ENCODE peak calls at places on chromosomes 13 and 19, in four cellular contexts. A, I, Y and D are unnamed samples.

GRCh38 chr13:30063892-30064291 is 213.5 kb upstream of the UBL3 start:
- DNase-seq in A (no peak), I (no peak), Y (no peak), D (no peak)

GRCh38 chr13:111171629-111172028 is 56.5 kb downstream of the ARHGEF7 start:
- DNase-seq in A (no peak), I (no peak), Y (no peak), D (no peak)

GRCh38 chr19:47428177-47428894 is 9.0 kb upstream of the MEIS3 start:
- DNase-seq in A (peak; percentile 78), I (peak; percentile 84), Y (peak; percentile 48), D (peak; percentile 85)

GRCh38 chr13:50613356-50613831 is 230.1 kb downstream of the DLEU7 start:
- DNase-seq in A (no peak), I (no peak), Y (no peak), D (no peak)

GRCh38 chr19:8194528-8195275 is 14.5 kb upstream of the CERS4 start:
- DNase-seq in A (peak; percentile 47), I (no peak), Y (no peak), D (no peak)

GRCh38 chr13:62643007-62643483 is 1227.4 kb upstream of the PCDH20 start:
- DNase-seq in A (no peak), I (no peak), Y (no peak), D (no peak)

GRCh38 chr13:39765801-39766463 is 110.5 kb downstream of the COG6 start:
- DNase-seq in A (no peak), I (peak; percentile 55), Y (no peak), D (peak; percentile 35)

GRCh38 chr19:9189538-9189937 is 10.8 kb downstream of the OR7D2 start:
- DNase-seq in A (no peak), I (no peak), Y (no peak), D (no peak)

GRCh38 chr13:27024062-27024461 is 147.5 kb downstream of the USP12 start:
- DNase-seq in A (no peak), I (no peak), Y (no peak), D (no peak)

GRCh38 chr13:109251958-109252357 is 534.4 kb downstream of the IRS2 start:
- DNase-seq in A (no peak), I (no peak), Y (no peak), D (no peak)

GRCh38 chr19:7815325-7815724 is 14.7 kb upstream of the EVI5L start:
- DNase-seq in A (no peak), I (no peak), Y (no peak), D (no peak)

GRCh38 chr13:29936051-29936813 is 85.8 kb upstream of the UBL3 start:
- DNase-seq in A (no peak), I (no peak), Y (no peak), D (no peak)

GRCh38 chr19:17931532-17932191 is 1.2 kb upstream of the CCDC124 start:
- DNase-seq in A (no peak), I (no peak), Y (no peak), D (no peak)

GRCh38 chr19:52007436-52007804 is 591 bp downstream of the ZNF615 start:
- DNase-seq in A (no peak), I (no peak), Y (no peak), D (no peak)

GRCh38 chr19:44278181-44278690 is 18.6 kb downstream of the ZNF233 start:
- DNase-seq in A (no peak), I (no peak), Y (no peak), D (no peak)

GRCh38 chr13:35787937-35788336 is 311.4 kb upstream of the MAB21L1 start:
- DNase-seq in A (no peak), I (no peak), Y (no peak), D (no peak)

GRCh38 chr13:42211704-42212103 is 60.2 kb upstream of the AKAP11 start:
- DNase-seq in A (no peak), I (no peak), Y (no peak), D (no peak)

GRCh38 chr19:56933014-56933705 is 92.6 kb upstream of the PEG3 start:
- DNase-seq in A (no peak), I (no peak), Y (no peak), D (no peak)

GRCh38 chr19:4115050-4115817 is 8.7 kb downstream of the MAP2K2 start:
- DNase-seq in A (peak; percentile 44), I (peak; percentile 69), Y (no peak), D (peak; percentile 46)

GRCh38 chr19:27974082-27974513 is 1238.9 kb downstream of the UQCRFS1 start:
- DNase-seq in A (no peak), I (no peak), Y (no peak), D (no peak)

GRCh38 chr19:18444513-18444912 is 6.6 kb upstream of the ISYNA1 start:
- DNase-seq in A (no peak), I (no peak), Y (no peak), D (no peak)

GRCh38 chr19:7595466-7596133 is at the start of gene CAMSAP3:
- DNase-seq in A (no peak), I (no peak), Y (no peak), D (no peak)

GRCh38 chr13:78875792-78876580 is 217.0 kb upstream of the OBI1 start:
- DNase-seq in A (no peak), I (no peak), Y (no peak), D (no peak)

GRCh38 chr19:35490364-35490763 is at the start of gene KRTDAP:
- DNase-seq in A (no peak), I (no peak), Y (no peak), D (no peak)

GRCh38 chr13:93268327-93269028 is 41.9 kb downstream of the GPC6 start:
- DNase-seq in A (no peak), I (no peak), Y (no peak), D (no peak)

GRCh38 chr19:32808236-32808635 is 61.3 kb downstream of the SLC7A9 start:
- DNase-seq in A (no peak), I (no peak), Y (no peak), D (no peak)

GRCh38 chr19:405138-405965 is 3.6 kb downstream of the C2CD4C start:
- DNase-seq in A (no peak), I (no peak), Y (no peak), D (no peak)

GRCh38 chr13:47397739-47398138 is 500.9 kb upstream of the HTR2A start:
- DNase-seq in A (no peak), I (no peak), Y (no peak), D (no peak)

GRCh38 chr19:4083677-4084546 is 17.2 kb upstream of the ZBTB7A start:
- DNase-seq in A (peak; percentile 37), I (no peak), Y (no peak), D (no peak)

GRCh38 chr19:18000981-18001836 is 6.8 kb upstream of the ARRDC2 start:
- DNase-seq in A (peak; percentile 91), I (peak; percentile 94), Y (peak; percentile 93), D (peak; percentile 91)

GRCh38 chr19:29120471-29120870 is 92.5 kb downstream of the UQCRFS1 start:
- DNase-seq in A (no peak), I (no peak), Y (no peak), D (no peak)

GRCh38 chr19:45444318-45445041 is 20.8 kb upstream of the ERCC1 start:
- DNase-seq in A (peak; percentile 81), I (peak; percentile 97), Y (peak; percentile 88), D (peak; percentile 97)

GRCh38 chr13:50319603-50320296 is 304.5 kb downstream of the KCNRG start:
- DNase-seq in A (no peak), I (no peak), Y (no peak), D (no peak)

GRCh38 chr13:51895906-51896888 is 34.4 kb downstream of the CCDC70 start:
- DNase-seq in A (peak; percentile 11), I (peak; percentile 65), Y (no peak), D (peak; percentile 30)

GRCh38 chr19:44607049-44607448 is 6.3 kb upstream of the IGSF23 start:
- DNase-seq in A (no peak), I (no peak), Y (no peak), D (no peak)

GRCh38 chr19:13790354-13790753 is 4.9 kb upstream of the ZSWIM4 start:
- DNase-seq in A (peak; percentile 20), I (no peak), Y (no peak), D (no peak)

GRCh38 chr19:13784731-13785452 is 10.4 kb upstream of the ZSWIM4 start:
- DNase-seq in A (peak; percentile 59), I (peak; percentile 77), Y (peak; percentile 28), D (peak; percentile 71)

GRCh38 chr19:13794388-13794751 is 873 bp upstream of the ZSWIM4 start:
- DNase-seq in A (no peak), I (peak; percentile 87), Y (peak; percentile 54), D (peak; percentile 83)

GRCh38 chr19:13783565-13784500 is 9.6 kb downstream of the C19orf53 start:
- DNase-seq in A (no peak), I (no peak), Y (no peak), D (no peak)

DNA sequence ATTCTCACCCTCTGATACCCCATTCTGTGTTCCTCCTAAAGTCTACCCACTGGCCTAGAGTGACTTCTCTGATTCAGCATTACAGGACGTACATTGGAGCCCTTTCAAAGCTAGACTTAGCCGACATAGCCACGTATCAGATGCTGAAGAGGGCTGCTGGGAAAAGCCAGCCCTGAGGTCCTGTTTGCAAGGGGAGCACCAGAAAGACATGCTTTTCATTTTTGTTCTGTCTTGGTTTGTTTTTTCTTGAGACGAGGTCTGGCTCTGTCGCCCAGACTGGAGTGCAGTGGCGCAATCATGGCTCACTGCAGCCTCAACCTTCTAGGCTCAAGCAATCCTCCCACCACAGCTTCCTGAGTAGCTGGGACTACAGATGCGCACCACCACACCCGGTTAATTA is 6.3 kb upstream of the ZSWIM4 start:
- DNase-seq in A (peak; percentile 28), I (no peak), Y (no peak), D (no peak)
- H3K4me3 ChIP-seq in A (no peak overlapping the region), I (no peak overlapping the region), Y (no peak overlapping the region), D (no peak overlapping the region)

DNA sequence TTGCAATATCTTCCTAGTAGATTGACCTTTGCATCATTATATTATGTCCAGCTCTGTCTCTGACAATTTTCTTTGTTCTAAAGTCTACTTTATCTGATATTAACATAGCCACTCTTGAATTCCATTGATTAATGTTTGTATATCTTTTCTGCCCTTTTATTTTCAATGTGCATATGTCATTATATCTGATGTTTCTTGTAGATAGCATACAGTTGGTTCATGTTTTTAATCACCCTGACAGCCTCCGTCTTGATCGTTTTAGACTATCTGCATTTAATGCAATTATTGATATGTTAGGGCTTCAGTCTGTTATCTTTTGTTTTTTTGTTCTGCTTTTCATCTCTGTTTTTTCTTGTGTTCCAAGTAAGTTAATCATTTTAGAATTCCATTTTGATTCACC is 159.8 kb downstream of the ENOX1 start:
- DNase-seq in A (no peak), I (no peak), Y (no peak), D (no peak)
- H3K4me1 ChIP-seq in A (no peaks in the 10 kb centered on the region), I (no peaks in the 10 kb centered on the region), Y (no peaks in the 10 kb centered on the region), D (peaks cover 5% of the 10 kb centered on the region)

DNA sequence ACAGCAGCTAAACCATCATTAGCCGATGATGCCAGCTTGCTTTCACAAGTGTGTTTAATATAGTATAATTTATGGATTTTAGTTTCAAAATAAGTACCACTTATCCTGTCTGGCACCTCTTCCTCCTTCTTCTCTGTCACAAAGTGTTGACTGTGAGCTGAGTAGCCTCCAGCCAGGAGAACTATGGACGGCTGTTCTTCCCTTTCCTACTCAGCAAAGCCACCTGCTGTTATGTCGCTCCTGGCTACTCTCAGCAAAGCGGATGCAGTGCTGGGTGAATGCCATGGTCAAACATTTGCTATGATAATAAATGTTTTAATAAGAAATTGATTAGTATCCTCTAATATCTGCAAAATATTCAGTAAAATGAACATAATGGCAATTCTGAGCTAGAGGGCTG is 238.2 kb downstream of the LIG4 start:
- DNase-seq in A (no peak), I (no peak), Y (no peak), D (no peak)
- H3K4me3 ChIP-seq in A (no peak overlapping the region), I (no peak overlapping the region), Y (no peak overlapping the region), D (no peak overlapping the region)

GRCh38 chr19:41356984-41357739 is 3.4 kb upstream of the TGFB1 start:
- DNase-seq in A (no peak), I (no peak), Y (no peak), D (no peak)
- H3K4me1 ChIP-seq in A (peaks cover 47% of the 10 kb centered on the region), I (peaks cover 35% of the 10 kb centered on the region), Y (no peaks in the 10 kb centered on the region), D (peaks cover 41% of the 10 kb centered on the region)